ENCODE peak calls at places on chromosome 16, in seven cellular contexts. Z is nephron progenitor cell, P is epithelial cell of proximal tubule, U is AG04450, T is adrenal gland, R is B cell, K is A549. G is an unnamed sample.

GRCh38 chr16:49628148-49628547 is 227.8 kb downstream of the ZNF423 start:
- DNase-seq in Z (no peak), P (no peak), U (no peak), T (no peak), R (no peak), K (no peak), G (no peak)

GRCh38 chr16:86884256-86884655 is 305.9 kb downstream of the FOXL1 start:
- DNase-seq in Z (no peak), P (no peak), U (no peak), T (no peak), R (no peak), K (no peak), G (no peak)

GRCh38 chr16:65975049-65975708 is 391.3 kb upstream of the CDH5 start:
- DNase-seq in Z (no peak), P (no peak), U (peak), T (peak), R (no peak), K (no peak), G (no peak)

GRCh38 chr16:57514891-57515600 is 21.3 kb downstream of the CCDC102A start:
- DNase-seq in Z (no peak), P (no peak), U (no peak), T (no peak), R (no peak), K (no peak), G (peak)

GRCh38 chr16:568401-569258 is 1.1 kb upstream of the PIGQ start:
- DNase-seq in Z (no peak), P (no peak), U (no peak), T (no peak), R (no peak), K (no peak), G (no peak)

GRCh38 chr16:57167951-57168350 is 17.9 kb downstream of the PSME3IP1 start:
- DNase-seq in Z (no peak), P (no peak), U (peak), T (no peak), R (peak), K (no peak), G (no peak)

GRCh38 chr16:82384017-82384416 is 214.0 kb upstream of the MPHOSPH6 start:
- DNase-seq in Z (no peak), P (no peak), U (no peak), T (no peak), R (no peak), K (no peak), G (no peak)

GRCh38 chr16:81261049-81261648 is 22.7 kb downstream of the BCO1 start:
- DNase-seq in Z (no peak), P (no peak), U (no peak), T (no peak), R (peak), K (peak), G (peak)

GRCh38 chr16:28865722-28866453 is 2.2 kb downstream of the SH2B1 start:
- DNase-seq in Z (no peak), P (no peak), U (no peak), T (no peak), R (peak), K (no peak), G (no peak)

GRCh38 chr16:76910931-76911330 is 280.1 kb upstream of the MON1B start:
- DNase-seq in Z (no peak), P (peak), U (peak), T (no peak), R (no peak), K (peak), G (no peak)

GRCh38 chr16:53090591-53091507 is 36.1 kb downstream of the CHD9 start:
- DNase-seq in Z (no peak), P (no peak), U (peak), T (peak), R (peak), K (no peak), G (no peak)

GRCh38 chr16:88941933-88942909 is 34.8 kb downstream of the CBFA2T3 start:
- DNase-seq in Z (peak), P (no peak), U (no peak), T (no peak), R (peak), K (peak), G (peak)

GRCh38 chr16:20868890-20869289 is 31.3 kb downstream of the DCUN1D3 start:
- DNase-seq in Z (no peak), P (no peak), U (no peak), T (peak), R (no peak), K (no peak), G (no peak)

GRCh38 chr16:4190086-4190485 is 51.8 kb downstream of the SRL start:
- DNase-seq in Z (no peak), P (no peak), U (no peak), T (no peak), R (no peak), K (no peak), G (no peak)
- TF ChIP-seq CTCF in Z (no peak), P (no peak), U (no peak), T (no peak), R (no peak), K (no peak), G (no peak)

GRCh38 chr16:47578033-47578432 is 116.9 kb downstream of the PHKB start:
- DNase-seq in Z (no peak), P (no peak), U (no peak), T (no peak), R (no peak), K (no peak), G (no peak)

GRCh38 chr16:47578573-47578972 is 117.4 kb downstream of the PHKB start:
- DNase-seq in Z (no peak), P (peak), U (no peak), T (no peak), R (no peak), K (no peak), G (no peak)

GRCh38 chr16:47584464-47585225 is 123.5 kb downstream of the PHKB start:
- DNase-seq in Z (no peak), P (no peak), U (no peak), T (no peak), R (no peak), K (no peak), G (no peak)

GRCh38 chr16:47577029-47577428 is 115.9 kb downstream of the PHKB start:
- DNase-seq in Z (no peak), P (no peak), U (no peak), T (no peak), R (no peak), K (no peak), G (no peak)

DNA sequence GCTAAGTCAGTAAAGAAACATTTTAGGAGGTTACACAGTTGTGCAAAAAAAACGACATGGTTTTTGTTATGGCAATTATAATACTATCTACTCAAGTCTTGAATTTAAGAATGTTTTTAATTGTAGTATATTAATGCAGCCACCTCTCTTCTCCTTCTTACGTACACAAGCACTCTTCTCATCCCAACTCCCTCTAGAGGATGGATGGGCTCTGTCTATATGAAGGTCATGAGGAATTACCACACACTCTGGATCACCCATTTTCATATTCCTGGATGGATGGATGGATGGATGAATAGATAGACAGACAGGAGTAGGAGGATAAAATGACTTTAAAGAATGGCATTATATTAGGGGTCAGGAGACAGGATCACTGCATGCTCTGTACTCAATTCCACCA is 120.0 kb downstream of the PHKB start:
- DNase-seq in Z (no peak), P (no peak), U (no peak), T (no peak), R (no peak), K (no peak), G (no peak)
- TF ChIP-seq CTCF in Z (no peak), P (peak), U (no peak), T (no peak), R (no peak), K (no peak), G (no peak)

DNA sequence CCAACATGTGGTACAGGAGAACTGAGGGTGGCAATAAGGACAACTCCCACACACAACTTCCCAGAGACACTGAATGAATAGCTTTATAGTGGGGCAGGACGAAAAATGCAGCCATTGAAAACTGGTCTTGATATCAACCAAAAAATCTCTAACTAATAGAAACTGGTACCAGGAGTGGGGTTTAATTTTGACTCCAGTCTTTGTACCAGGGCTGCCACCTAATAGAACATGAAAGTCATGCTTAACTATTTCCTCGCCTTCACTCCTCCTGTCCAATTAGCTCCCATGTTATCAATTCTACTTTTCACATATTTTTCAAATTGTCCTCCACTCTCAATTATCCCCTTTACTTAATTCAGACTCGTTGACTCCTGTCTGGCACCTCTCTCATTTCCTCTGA is 192.0 kb upstream of the ERCC4 start:
- DNase-seq in Z (no peak), P (no peak), U (no peak), T (no peak), R (no peak), K (no peak), G (no peak)
- TF ChIP-seq CTCF in Z (no peak), P (no peak), U (no peak), T (no peak), R (no peak), K (no peak), G (no peak)

DNA sequence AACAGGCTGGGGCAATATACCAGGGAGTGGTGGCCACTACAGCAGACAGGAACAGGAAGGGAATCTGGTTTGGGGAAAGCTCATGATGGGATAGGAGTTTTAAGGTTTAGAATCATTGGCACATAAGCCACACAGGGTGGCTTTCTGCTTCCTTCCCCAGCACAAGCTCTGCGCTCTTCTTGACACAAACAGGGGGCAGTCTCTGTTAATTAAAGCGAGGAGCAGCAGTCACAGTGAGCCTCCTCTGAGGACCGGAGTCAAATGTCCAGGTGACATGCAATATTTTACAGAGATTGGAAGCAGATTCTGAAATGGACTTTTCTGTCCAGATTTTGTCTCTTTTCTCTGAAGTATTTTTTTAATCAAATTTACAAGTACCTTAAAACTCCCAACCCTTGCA is 2.8 kb upstream of the SHISA9 start:
- DNase-seq in Z (no peak), P (no peak), U (no peak), T (no peak), R (no peak), K (no peak), G (no peak)
- TF ChIP-seq CTCF in Z (no peak), P (peak), U (no peak), T (no peak), R (no peak), K (no peak), G (no peak)

G was measured in endothelial cell.